ENCODE peak calls at places on chromosomes 13 and 19, in five cellular contexts. Q is stomach; E is mammary epithelial cell; M is CD8-positive, alpha-beta T cell; G is cardiac muscle cell. P is an unnamed sample. For H3K9me3 and H3K4me1, the result is how much of the 10 kb centered on the place peaks cover.

GRCh38 chr19:32407004-32407992 is 1.7 kb downstream of the DPY19L3 start:
- DNase-seq in Q (peak), E (no peak), M (no peak), G (peak), P (no peak)

GRCh38 chr13:91863699-91864098 is 465.3 kb downstream of the GPC5 start:
- DNase-seq in Q (no peak), E (no peak), M (no peak), G (peak), P (no peak)

GRCh38 chr19:53537523-53538377 is at the start of gene ZNF331:
- DNase-seq in Q (peak), E (peak), M (peak), G (peak), P (peak)

GRCh38 chr19:31054430-31054829 is 294.8 kb downstream of the TSHZ3 start:
- DNase-seq in Q (peak), E (peak), M (no peak), G (peak), P (peak)

GRCh38 chr13:102195566-102196462 is 206.0 kb downstream of the FGF14 start:
- DNase-seq in Q (no peak), E (peak), M (no peak), G (no peak), P (no peak)

GRCh38 chr13:47908200-47908902 is 92.7 kb downstream of the SUCLA2 start:
- DNase-seq in Q (no peak), E (peak), M (no peak), G (peak), P (no peak)

GRCh38 chr13:37715606-37716015 is 117.0 kb upstream of the POSTN start:
- DNase-seq in Q (no peak), E (peak), M (no peak), G (peak), P (no peak)

GRCh38 chr19:20558571-20558970 is 7.0 kb downstream of the ZNF737 start:
- DNase-seq in Q (no peak), E (no peak), M (no peak), G (no peak), P (no peak)

GRCh38 chr13:38960175-38960574 is 30.5 kb downstream of the STOML3 start:
- DNase-seq in Q (no peak), E (no peak), M (no peak), G (no peak), P (no peak)

GRCh38 chr13:26557393-26558073 is at the start of gene WASF3:
- DNase-seq in Q (peak), E (peak), M (no peak), G (peak), P (peak)

GRCh38 chr13:107842562-107843180 is 372.7 kb downstream of the LIG4 start:
- DNase-seq in Q (no peak), E (peak), M (no peak), G (peak), P (no peak)

GRCh38 chr13:107843281-107843680 is 372.1 kb downstream of the LIG4 start:
- DNase-seq in Q (no peak), E (no peak), M (no peak), G (no peak), P (no peak)

GRCh38 chr13:107847406-107847805 is 367.9 kb downstream of the LIG4 start:
- DNase-seq in Q (no peak), E (no peak), M (no peak), G (no peak), P (no peak)

GRCh38 chr13:107845911-107846310 is 369.4 kb downstream of the LIG4 start:
- DNase-seq in Q (no peak), E (no peak), M (no peak), G (no peak), P (no peak)

GRCh38 chr13:107846642-107847041 is 368.7 kb downstream of the LIG4 start:
- DNase-seq in Q (no peak), E (no peak), M (no peak), G (no peak), P (no peak)
- H3K9me3 ChIP-seq in Q (under half), E (under half), M (under half), G (under half), P (under half)

DNA sequence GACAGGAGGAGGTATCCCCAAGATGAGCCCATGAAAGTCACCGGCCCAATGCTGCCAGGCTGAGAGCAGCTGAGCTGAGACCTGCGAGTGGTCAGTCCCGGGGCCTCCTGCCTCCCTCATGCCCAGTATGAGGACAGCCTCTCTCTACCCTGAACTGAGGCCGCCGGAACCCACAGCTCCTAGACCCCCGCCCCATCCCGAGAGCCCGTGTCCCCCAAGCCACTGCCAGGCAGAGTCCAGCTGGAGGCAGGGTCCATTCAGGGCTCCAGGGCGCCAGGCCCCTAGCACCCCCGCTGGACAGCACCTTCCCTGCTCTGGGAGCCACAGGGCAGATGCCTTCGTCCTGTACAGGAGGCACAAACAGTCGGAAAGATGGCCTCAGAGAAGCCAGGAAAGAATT is 38.7 kb downstream of the MLLT1 start:
- DNase-seq in Q (no peak), E (no peak), M (no peak), G (no peak), P (no peak)
- H3K4me1 ChIP-seq in Q (half or more), E (under half), M (under half), G (under half), P (under half)

GRCh38 chr19:42472402-42473147 is 29.8 kb upstream of the CXCL17 start:
- DNase-seq in Q (no peak), E (no peak), M (no peak), G (no peak), P (no peak)
- H3K9me3 ChIP-seq in Q (under half), E (under half), M (under half), G (under half), P (under half)

GRCh38 chr19:44746946-44747738 is 1.4 kb upstream of the BCL3 start:
- DNase-seq in Q (peak), E (peak), M (peak), G (peak), P (peak)
- H3K4me1 ChIP-seq in Q (half or more), E (under half), M (under half), G (under half), P (half or more)

GRCh38 chr19:27774827-27775226 is 1438.1 kb downstream of the UQCRFS1 start:
- DNase-seq in Q (no peak), E (no peak), M (no peak), G (no peak), P (no peak)

GRCh38 chr19:27773318-27774094 is 1439.4 kb downstream of the UQCRFS1 start:
- DNase-seq in Q (no peak), E (no peak), M (no peak), G (no peak), P (no peak)

GRCh38 chr19:27774337-27774736 is 1438.6 kb downstream of the UQCRFS1 start:
- DNase-seq in Q (no peak), E (no peak), M (no peak), G (no peak), P (no peak)

GRCh38 chr19:27770095-27770494 is 1442.9 kb downstream of the UQCRFS1 start:
- DNase-seq in Q (no peak), E (no peak), M (no peak), G (no peak), P (no peak)

DNA sequence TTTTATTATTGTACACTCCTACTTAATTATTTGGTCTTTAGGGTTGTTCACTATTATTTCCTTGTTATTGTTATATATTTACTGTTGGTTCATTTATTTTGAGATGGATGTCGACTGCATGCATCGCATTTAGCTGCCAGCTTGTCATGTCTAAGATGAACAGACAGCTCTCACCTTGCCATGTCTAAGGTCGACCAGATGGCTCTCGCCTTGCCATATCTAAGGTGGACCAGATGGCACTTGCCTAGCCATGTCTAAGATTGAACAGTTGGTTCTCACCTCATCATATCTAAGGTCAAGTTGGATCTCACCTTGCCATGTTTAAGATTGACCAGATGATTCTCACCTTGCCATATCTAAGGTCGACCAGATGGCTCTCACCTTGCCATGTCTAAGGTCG is 1440.9 kb downstream of the UQCRFS1 start:
- DNase-seq in Q (no peak), E (no peak), M (no peak), G (no peak), P (no peak)
- H3K9me3 ChIP-seq in Q (under half), E (under half), M (under half), G (under half), P (under half)

DNA sequence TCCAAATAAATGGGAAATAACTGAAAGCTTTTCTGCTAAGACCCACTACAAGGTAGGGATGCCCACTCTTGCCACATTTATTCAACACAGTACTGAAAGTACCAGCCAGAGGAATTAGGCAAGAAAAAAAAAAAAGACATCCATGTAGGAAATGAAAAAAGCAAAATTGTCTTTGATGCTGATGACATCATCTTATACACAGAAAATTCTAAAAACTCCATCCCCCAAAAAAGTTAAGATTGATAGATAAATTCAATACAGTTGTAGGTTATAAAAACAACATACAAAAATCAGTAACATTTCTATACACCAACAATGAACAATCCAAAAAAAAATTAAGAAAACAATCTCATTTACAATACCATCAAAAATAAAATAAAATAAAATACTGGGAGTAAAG is 330.4 kb downstream of the RBM26 start:
- DNase-seq in Q (no peak), E (no peak), M (no peak), G (no peak), P (no peak)
- H3K4me1 ChIP-seq in Q (under half), E (under half), M (under half), G (under half), P (under half)

P was measured in SJSA1.